ENCODE peak calls at places on chromosomes 4 and X, in five cellular contexts. U is prostate gland; O is K562; N is lung; M is effector memory CD4-positive, alpha-beta T cell. X is an unnamed sample. For H3K4me1 and H3K36me3, the result is how much of the 10 kb centered on the place peaks cover.

GRCh38 chr4:113828712-113829111 is 67.2 kb upstream of the CAMK2D start:
- DNase-seq in U (no peak), O (no peak), M (no peak), N (no peak), X (no peak)

GRCh38 chr4:186904104-186904503 is 180.4 kb upstream of the FAT1 start:
- DNase-seq in M (no peak), U (no peak), O (no peak), N (no peak), X (no peak)

GRCh38 chr4:138669479-138670165 is 346.0 kb upstream of the NOCT start:
- DNase-seq in U (no peak), O (no peak), M (no peak), N (no peak), X (no peak)

GRCh38 chr4:3363411-3364141 is 70.8 kb downstream of the RGS12 start:
- DNase-seq in N (peak), M (no peak), U (no peak), O (no peak), X (no peak)

GRCh38 chr4:16029329-16029728 is 54.5 kb downstream of the PROM1 start:
- DNase-seq in N (no peak), U (no peak), O (no peak), M (no peak), X (no peak)

GRCh38 chrX:12814434-12814833 is 23.2 kb downstream of the PRPS2 start:
- DNase-seq in M (no peak), O (peak), N (peak), U (peak), X (peak)

GRCh38 chrX:110284159-110284558 is 33.7 kb downstream of the AMMECR1 start:
- DNase-seq in U (no peak), M (no peak), N (no peak), O (no peak), X (no peak)

GRCh38 chr4:125268065-125268755 is 46.5 kb upstream of the FAT4 start:
- DNase-seq in M (no peak), N (no peak), U (no peak), O (no peak), X (no peak)

GRCh38 chrX:78619829-78620228 is 39.3 kb downstream of the RTL3 start:
- DNase-seq in O (no peak), M (no peak), N (no peak), U (no peak), X (no peak)

GRCh38 chr4:125062079-125062478 is 252.7 kb upstream of the FAT4 start:
- DNase-seq in M (no peak), O (no peak), U (no peak), N (no peak), X (no peak)

GRCh38 chrX:121154858-121155404 is 107.5 kb downstream of the GLUD2 start:
- DNase-seq in O (no peak), M (no peak), U (no peak), N (no peak), X (no peak)

GRCh38 chr4:172352351-172352750 is 539.1 kb downstream of the GALNTL6 start:
- DNase-seq in O (no peak), U (no peak), N (no peak), M (no peak), X (no peak)

GRCh38 chr4:37758226-37758625 is 68.3 kb upstream of the PGM2 start:
- DNase-seq in O (no peak), M (no peak), U (no peak), N (peak), X (no peak)

GRCh38 chr4:173917255-173917960 is 366.1 kb downstream of the FBXO8 start:
- DNase-seq in U (no peak), M (no peak), O (no peak), N (no peak), X (no peak)

GRCh38 chr4:83771113-83771705 is 235.3 kb downstream of the GPAT3 start:
- DNase-seq in M (no peak), N (peak), O (peak), U (no peak), X (peak)

GRCh38 chrX:74383611-74384010 is 37.7 kb upstream of the SLC16A2 start:
- DNase-seq in U (peak), N (peak), O (no peak), M (no peak), X (peak)

GRCh38 chr4:170008376-170008775 is 17.8 kb downstream of the MFAP3L start:
- DNase-seq in O (no peak), N (no peak), U (no peak), M (no peak), X (peak)

GRCh38 chrX:68498044-68498507 is 775 bp upstream of the YIPF6 start:
- DNase-seq in N (no peak), O (no peak), U (no peak), M (no peak), X (no peak)

GRCh38 chr4:180578175-180578574 is 1665.0 kb upstream of the TENM3 start:
- DNase-seq in M (no peak), N (no peak), U (no peak), O (no peak), X (no peak)

GRCh38 chr4:36082817-36083216 is 161.5 kb downstream of the ARAP2 start:
- DNase-seq in M (no peak), N (no peak), U (no peak), O (no peak), X (no peak)

GRCh38 chr4:186228514-186228894 is 1.2 kb downstream of the KLKB1 start:
- DNase-seq in N (no peak), M (no peak), O (no peak), U (no peak), X (no peak)

GRCh38 chr4:128159967-128160366 is 98.9 kb downstream of the LARP1B start:
- DNase-seq in O (no peak), N (no peak), U (no peak), M (no peak), X (no peak)

GRCh38 chr4:19298998-19299397 is 952.7 kb upstream of the SLIT2 start:
- DNase-seq in N (no peak), U (no peak), O (no peak), M (no peak), X (no peak)

GRCh38 chr4:823093-823760 is 2.7 kb downstream of the CPLX1 start:
- DNase-seq in O (no peak), M (no peak), N (no peak), U (no peak), X (no peak)

GRCh38 chr4:13919021-13919441 is 291.5 kb upstream of the BOD1L1 start:
- DNase-seq in O (no peak), M (no peak), U (no peak), N (no peak), X (no peak)

GRCh38 chr4:13920111-13920875 is 292.8 kb upstream of the BOD1L1 start:
- DNase-seq in M (no peak), U (no peak), O (no peak), N (no peak), X (no peak)

GRCh38 chr4:13920901-13921300 is 293.4 kb upstream of the BOD1L1 start:
- DNase-seq in N (no peak), O (no peak), U (no peak), M (no peak), X (no peak)

GRCh38 chr4:13917010-13917409 is 289.5 kb upstream of the BOD1L1 start:
- DNase-seq in N (no peak), M (no peak), O (no peak), U (no peak), X (no peak)

DNA sequence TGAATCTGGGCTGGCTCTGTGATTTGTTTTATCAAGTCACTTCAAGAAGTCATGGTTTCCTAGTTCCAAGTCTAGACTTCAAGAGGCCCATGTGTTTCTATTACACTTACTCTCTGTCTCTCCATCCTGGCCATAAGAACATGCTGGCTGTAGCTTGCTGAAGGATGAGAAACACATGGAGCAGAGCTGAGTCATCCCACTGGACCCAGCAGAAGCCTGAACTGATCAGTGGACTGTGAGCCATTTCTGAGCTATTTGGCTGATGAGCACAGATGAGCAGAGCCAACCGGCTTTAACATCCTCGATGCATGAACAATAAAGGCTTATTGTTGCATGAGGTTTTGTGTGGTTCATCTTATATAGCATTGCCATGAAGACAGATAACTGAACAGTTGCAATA is 290.6 kb upstream of the BOD1L1 start:
- DNase-seq in M (no peak), O (no peak), U (no peak), N (peak), X (no peak)
- H3K4me1 ChIP-seq in M (under half), O (under half), U (under half), N (under half), X (under half)

DNA sequence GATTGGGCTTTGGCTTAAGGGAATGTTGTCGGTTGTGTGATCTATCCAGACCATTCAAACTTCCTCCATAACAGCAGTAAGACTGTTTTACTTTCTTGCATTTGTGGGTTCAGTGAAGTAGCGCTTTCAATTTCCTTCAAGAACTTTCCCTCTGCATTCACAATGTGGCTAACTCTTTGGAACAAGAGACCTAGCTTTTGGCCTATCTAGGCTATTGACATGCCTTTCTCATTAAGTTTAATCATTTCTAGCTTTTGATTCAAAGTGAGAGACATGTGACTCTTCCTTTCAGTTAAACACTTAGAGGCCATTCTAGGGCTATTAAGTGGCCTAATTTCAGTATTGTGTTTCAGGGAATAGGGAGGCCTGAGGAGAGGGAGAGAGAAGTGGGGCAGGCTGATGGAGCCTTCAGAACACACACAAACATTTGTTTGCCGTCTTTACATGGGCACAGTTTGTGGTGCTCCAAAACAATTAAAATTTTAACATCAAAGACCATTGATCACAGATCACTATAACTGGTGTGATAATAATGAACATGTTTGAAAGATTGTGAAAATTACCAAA is 34.1 kb downstream of the ADH5 start:
- DNase-seq in O (no peak), M (no peak), U (no peak), N (no peak), X (no peak)
- H3K36me3 ChIP-seq in O (half or more), M (under half), U (under half), N (under half), X (under half)

GRCh38 chr4:112167790-112168189 is 22.5 kb downstream of the FAM241A start:
- DNase-seq in N (no peak), U (no peak), M (peak), O (no peak), X (no peak)

GRCh38 chr4:112172180-112172579 is 26.9 kb downstream of the FAM241A start:
- DNase-seq in O (no peak), U (no peak), N (no peak), M (no peak), X (no peak)

GRCh38 chr4:112173593-112174559 is 28.6 kb downstream of the FAM241A start:
- DNase-seq in O (no peak), N (no peak), U (no peak), M (no peak), X (no peak)

GRCh38 chr4:112168719-112169500 is 23.7 kb downstream of the FAM241A start:
- DNase-seq in N (no peak), U (no peak), M (no peak), O (no peak), X (no peak)

DNA sequence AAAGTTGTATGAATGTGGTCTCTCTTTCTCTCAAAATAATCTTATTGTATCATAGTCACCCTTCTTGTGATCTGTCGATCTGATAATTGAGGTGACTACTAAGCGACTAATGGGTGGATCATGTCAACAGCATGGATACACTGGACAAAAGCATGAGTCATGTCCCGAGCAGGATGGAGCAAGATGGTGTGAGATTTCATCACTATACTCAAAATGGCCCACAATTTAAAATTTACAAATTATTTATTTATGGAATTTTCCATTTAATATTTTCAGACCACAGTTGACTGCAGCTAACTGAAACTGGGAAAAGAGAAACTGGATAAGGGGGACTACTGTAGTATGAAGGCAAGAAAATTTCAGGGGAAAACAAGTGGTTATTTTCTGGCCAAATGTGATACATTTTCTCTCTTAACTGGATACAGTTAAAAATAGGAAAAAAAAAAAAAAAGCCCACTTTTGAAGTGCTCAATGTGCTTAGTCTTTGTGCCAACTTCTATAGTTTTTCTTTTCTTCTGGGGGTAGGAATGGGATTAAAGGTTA is 25.3 kb downstream of the FAM241A start:
- DNase-seq in U (no peak), O (peak), N (no peak), M (no peak), X (no peak)
- H3K4me3 ChIP-seq in U (no peak), O (no peak), N (no peak), M (no peak), X (no peak)

DNA sequence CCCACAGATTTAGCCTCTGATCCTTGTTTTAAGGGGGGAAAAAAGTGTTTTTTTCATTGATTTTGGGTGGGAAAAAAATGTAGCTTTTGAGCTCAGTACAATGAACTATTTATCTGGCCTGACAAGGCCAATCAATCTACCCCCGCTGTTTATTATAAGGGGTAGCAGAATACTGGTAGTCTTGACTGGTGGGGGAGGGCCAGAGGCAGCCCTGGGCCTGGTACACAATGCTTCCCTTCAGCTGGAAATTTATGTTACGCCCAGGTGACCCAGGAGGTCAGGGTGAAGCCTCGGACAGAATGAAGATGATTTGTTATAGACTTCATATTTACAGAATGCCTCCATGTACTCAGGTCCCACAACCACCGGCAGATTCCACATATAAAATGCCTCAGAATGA is 143.2 kb downstream of the SH3KBP1 start:
- DNase-seq in N (no peak), O (no peak), M (no peak), U (no peak), X (no peak)
- H3K4me1 ChIP-seq in N (under half), O (under half), M (half or more), U (under half), X (under half)